ENCODE peak calls at places on chromosome 15, in seven cellular contexts. M, S, A, D, H, Q and U are unnamed samples.

GRCh38 chr15:72778796-72779195 is 4.8 kb downstream of the ADPGK start:
- DNase-seq in M (no peak), A (peak), S (no peak), Q (no peak), D (no peak), H (no peak), U (no peak)

GRCh38 chr15:26888761-26889160 is 21.9 kb downstream of the GABRA5 start:
- DNase-seq in Q (peak), M (no peak), A (no peak), D (no peak), S (peak), H (no peak), U (no peak)

GRCh38 chr15:96551722-96552121 is 221.2 kb downstream of the NR2F2 start:
- DNase-seq in A (no peak), Q (no peak), S (no peak), M (no peak), H (no peak), D (no peak), U (no peak)

GRCh38 chr15:62088361-62088693 is 21.6 kb downstream of the C2CD4A start:
- DNase-seq in A (no peak), S (no peak), H (no peak), M (no peak), D (no peak), Q (no peak), U (no peak)

GRCh38 chr15:96411056-96412031 is 80.8 kb downstream of the NR2F2 start:
- DNase-seq in H (no peak), Q (no peak), A (no peak), D (no peak), M (no peak), S (no peak), U (no peak)

GRCh38 chr15:90871716-90872480 is 3.5 kb downstream of the FURIN start:
- DNase-seq in D (no peak), S (no peak), H (no peak), M (peak), Q (no peak), A (no peak), U (peak)

GRCh38 chr15:55282284-55282833 is 7.3 kb downstream of the RAB27A start:
- DNase-seq in M (no peak), D (no peak), A (peak), H (no peak), S (no peak), Q (no peak), U (peak)

GRCh38 chr15:90054618-90055097 is 47.6 kb downstream of the IDH2 start:
- DNase-seq in H (no peak), M (no peak), A (no peak), S (no peak), D (no peak), Q (no peak), U (peak)

GRCh38 chr15:41934843-41935242 is 37.5 kb downstream of the EHD4 start:
- DNase-seq in H (peak), Q (peak), A (no peak), D (no peak), M (peak), S (no peak), U (no peak)

GRCh38 chr15:55796321-55796965 is 53.5 kb upstream of the PRTG start:
- DNase-seq in Q (no peak), A (peak), H (no peak), S (no peak), D (no peak), M (no peak), U (no peak)

DNA sequence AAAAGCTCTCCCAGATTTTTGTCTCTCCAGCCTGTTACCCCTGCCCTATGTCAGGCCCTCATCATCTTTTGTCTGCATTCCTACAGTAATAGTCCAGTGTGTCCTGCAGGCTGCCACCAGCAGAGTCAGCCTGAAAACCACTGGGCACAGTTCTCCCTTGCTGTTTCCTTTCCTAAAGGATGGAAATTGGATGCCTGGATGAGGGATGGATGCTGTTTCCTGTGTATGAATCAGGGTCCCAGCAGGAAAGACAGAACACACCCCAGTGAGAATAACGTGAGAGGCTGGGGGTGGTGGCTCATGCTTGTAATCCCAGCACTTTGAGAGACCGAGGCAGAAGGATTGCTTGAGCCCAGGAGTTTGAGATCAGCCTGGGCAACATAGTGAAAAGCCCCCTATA is 3.3 kb upstream of the SNX33 start:
- DNase-seq in H (no peak), Q (no peak), A (peak), M (no peak), S (no peak), D (no peak), U (no peak)
- TF ChIP-seq CTCF in H (no peak), Q (no peak), A (no peak), M (no peak), S (no peak), D (no peak), U (no peak)

GRCh38 chr15:45151998-45152828 is 22.4 kb downstream of the DUOX1 start:
- DNase-seq in D (no peak), M (no peak), H (no peak), Q (no peak), A (no peak), S (no peak), U (no peak)

GRCh38 chr15:45161666-45162065 is 26.1 kb downstream of the SHF start:
- DNase-seq in D (no peak), Q (no peak), S (no peak), M (no peak), A (no peak), H (no peak), U (no peak)

GRCh38 chr15:45155739-45156138 is 25.9 kb downstream of the DUOX1 start:
- DNase-seq in A (no peak), D (no peak), M (no peak), S (no peak), Q (no peak), H (no peak), U (no peak)

GRCh38 chr15:45157974-45158373 is 28.2 kb downstream of the DUOX1 start:
- DNase-seq in A (peak), D (no peak), S (no peak), H (no peak), M (no peak), Q (no peak), U (no peak)

DNA sequence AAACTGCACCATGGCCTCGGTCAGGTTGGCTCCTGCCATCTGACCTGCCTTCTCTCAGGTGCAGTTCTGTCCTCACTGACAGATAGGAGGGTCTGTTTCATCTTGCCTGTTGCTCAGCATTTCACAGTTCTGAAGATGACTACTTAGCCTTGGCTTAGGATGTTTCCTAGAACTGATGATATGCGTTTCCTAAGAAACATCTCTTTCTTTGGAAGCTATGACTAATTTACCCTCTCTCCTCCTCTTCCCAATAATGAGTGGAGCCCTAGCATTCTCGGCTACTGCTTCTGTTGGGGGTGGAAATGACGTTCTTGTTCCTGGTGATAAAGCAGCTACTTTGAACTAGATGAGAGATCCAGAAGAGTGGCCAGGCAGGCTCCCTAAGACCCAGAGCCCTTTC is 27.3 kb downstream of the DUOX1 start:
- DNase-seq in A (peak), H (no peak), S (no peak), D (no peak), M (no peak), Q (no peak), U (no peak)
- TF ChIP-seq CTCF in A (no peak), H (no peak), S (no peak), D (no peak), M (no peak), Q (no peak), U (no peak)

GRCh38 chr15:78506971-78507830 is at the start of gene HYKK:
- DNase-seq in Q (peak), H (peak), S (peak), D (peak), M (peak), A (peak), U (peak)
- TF ChIP-seq CTCF in Q (no peak), H (no peak), S (no peak), D (peak), M (peak), A (no peak), U (peak)

GRCh38 chr15:70210538-70210937 is 112.8 kb upstream of the TLE3 start:
- DNase-seq in Q (no peak), A (no peak), S (no peak), M (no peak), D (no peak), H (no peak), U (no peak)
- TF ChIP-seq CTCF in Q (no peak), A (no peak), S (no peak), M (no peak), D (no peak), H (no peak), U (no peak)

GRCh38 chr15:63595688-63596087 is 1.5 kb upstream of the FBXL22 start:
- DNase-seq in Q (no peak), S (no peak), M (no peak), H (no peak), D (no peak), A (no peak), U (no peak)

GRCh38 chr15:63593705-63594671 is 3.2 kb upstream of the FBXL22 start:
- DNase-seq in Q (no peak), H (no peak), M (no peak), S (no peak), D (no peak), A (no peak), U (no peak)

GRCh38 chr15:63597033-63597790 is at the start of gene FBXL22:
- DNase-seq in Q (no peak), S (no peak), A (peak), H (no peak), D (no peak), M (peak), U (no peak)

GRCh38 chr15:63596666-63597032 is 538 bp upstream of the FBXL22 start:
- DNase-seq in S (no peak), Q (no peak), M (no peak), D (no peak), H (no peak), A (no peak), U (no peak)

DNA sequence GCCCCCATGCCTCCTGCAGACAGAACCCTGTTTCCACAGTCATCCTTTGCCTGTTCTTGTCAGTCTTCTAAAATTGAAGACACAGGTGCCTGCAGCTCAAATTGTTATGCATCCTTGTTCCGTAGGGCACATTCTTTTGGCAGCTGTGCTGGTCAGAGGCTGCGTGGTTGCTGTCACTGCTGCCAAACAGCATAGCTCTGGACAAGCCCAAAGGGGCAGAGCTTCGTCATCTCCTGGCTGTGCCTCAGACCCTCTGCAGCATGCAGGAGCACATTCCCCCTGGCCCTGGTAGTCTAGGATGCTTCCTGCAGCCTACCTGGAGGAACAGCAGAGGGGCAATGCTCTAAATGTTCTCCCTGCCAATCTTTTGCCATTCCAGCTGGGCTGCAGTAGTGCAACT is 2.1 kb upstream of the FBXL22 start:
- DNase-seq in D (no peak), S (no peak), H (no peak), M (no peak), A (no peak), Q (no peak), U (no peak)
- TF ChIP-seq CTCF in D (no peak), S (no peak), H (no peak), M (no peak), A (no peak), Q (no peak), U (no peak)

GRCh38 chr15:60423540-60423939 is 25.8 kb upstream of the ANXA2 start:
- DNase-seq in S (peak), A (peak), Q (no peak), D (peak), M (no peak), H (no peak), U (peak)
- TF ChIP-seq CTCF in S (no peak), A (no peak), Q (no peak), D (no peak), M (no peak), H (no peak), U (no peak)